ENCODE peak calls at places on chromosomes 6 and 20, in four cellular contexts. W is HTR-8/SVneo, B is tibial nerve, F is memory B cell. O is an unnamed sample.

GRCh38 chr20:44074252-44075151 is 112.5 kb downstream of the JPH2 start:
- DNase-seq in W (no peak), B (no peak), F (no peak), O (no peak)

GRCh38 chr6:56649053-56649769 is 6.5 kb upstream of the DST start:
- DNase-seq in W (no peak), B (no peak), F (no peak), O (no peak)

GRCh38 chr20:38158701-38159325 is 6.3 kb downstream of the TGM2 start:
- DNase-seq in W (no peak), B (no peak), F (no peak), O (no peak)

GRCh38 chr6:35080016-35080680 is 61.0 kb downstream of the TCP11 start:
- DNase-seq in W (no peak), B (no peak), F (no peak), O (peak)

GRCh38 chr6:135230702-135231468 is 49.8 kb downstream of the MYB start:
- DNase-seq in W (no peak), B (no peak), F (no peak), O (no peak)

GRCh38 chr6:151679081-151679480 is 128.4 kb upstream of the ESR1 start:
- DNase-seq in W (no peak), B (no peak), F (no peak), O (no peak)

GRCh38 chr6:13300649-13301590 is 27.4 kb downstream of the TBC1D7 start:
- DNase-seq in W (no peak), B (no peak), F (no peak), O (no peak)

GRCh38 chr6:37784585-37784967 is 35.0 kb upstream of the ZFAND3 start:
- DNase-seq in W (no peak), B (no peak), F (no peak), O (no peak)

GRCh38 chr6:7051780-7052440 is 55.9 kb upstream of the RREB1 start:
- DNase-seq in W (peak), B (no peak), F (peak), O (peak)

GRCh38 chr6:372336-372911 is 19.1 kb upstream of the IRF4 start:
- DNase-seq in W (no peak), B (no peak), F (no peak), O (no peak)

GRCh38 chr20:5482791-5483190 is 166.0 kb upstream of the PROKR2 start:
- DNase-seq in W (no peak), B (no peak), F (no peak), O (no peak)